ENCODE peak calls at places on chromosomes 6 and 20, in ten cellular contexts. O is cardiac muscle cell; U is fibroblast of lung; B is GM23338; T is lower lobe of right lung; X is WERI-Rb-1; R is pancreas; D is K562; J is CD8-positive, alpha-beta T cell; W is colonic mucosa. I is an unnamed sample.
A peak's percentile ranks its signal among the peaks of the same experiment; 100 is the strongest.

GRCh38 chr6:20490591-20490990 is 43.7 kb upstream of the CDKAL1 start:
- DNase-seq in O (no peak), U (no peak), B (no peak), T (no peak), X (no peak), R (no peak), D (no peak), J (no peak), W (no peak), I (no peak)

GRCh38 chr6:113031591-113031990 is 684.5 kb downstream of the RFPL4B start:
- DNase-seq in O (no peak), U (peak; percentile 21), B (no peak), T (no peak), X (no peak), R (no peak), D (no peak), J (no peak), W (no peak), I (no peak)

GRCh38 chr6:31479151-31479932 is 18.6 kb upstream of the MICB start:
- DNase-seq in O (no peak), U (no peak), B (no peak), T (no peak), X (peak; percentile 80), R (no peak), D (no peak), J (no peak), W (no peak), I (no peak)

GRCh38 chr6:167449099-167449861 is 124.4 kb downstream of the TTLL2 start:
- DNase-seq in O (no peak), U (no peak), B (no peak), T (no peak), X (no peak), R (no peak), D (no peak), J (no peak), W (no peak), I (no peak)

GRCh38 chr20:62900692-62901584 is 25.4 kb downstream of the DIDO1 start:
- DNase-seq in O (no peak), U (peak; percentile 23), B (peak; percentile 73), T (no peak), X (peak; percentile 37), R (no peak), D (no peak), J (no peak), W (peak; percentile 62), I (no peak)

GRCh38 chr6:84284428-84285033 is 57.1 kb upstream of the CEP162 start:
- DNase-seq in O (peak; percentile 50), U (no peak), B (peak; percentile 63), T (no peak), X (no peak), R (no peak), D (peak; percentile 34), J (no peak), W (no peak), I (no peak)

GRCh38 chr20:20038586-20038985 is 13.7 kb downstream of the CRNKL1 start:
- DNase-seq in O (no peak), U (no peak), B (no peak), T (no peak), X (no peak), R (no peak), D (no peak), J (no peak), W (no peak), I (no peak)

GRCh38 chr20:19620471-19620870 is 137.6 kb upstream of the RIN2 start:
- DNase-seq in O (no peak), U (no peak), B (peak; percentile 73), T (no peak), X (no peak), R (no peak), D (no peak), J (no peak), W (no peak), I (no peak)

GRCh38 chr6:55290736-55291135 is 36.5 kb upstream of the GFRAL start:
- DNase-seq in O (no peak), U (no peak), B (no peak), T (no peak), X (no peak), R (no peak), D (no peak), J (no peak), W (no peak), I (no peak)

GRCh38 chr20:57891067-57891466 is 181.3 kb upstream of the PMEPA1 start:
- DNase-seq in O (no peak), U (no peak), B (no peak), T (no peak), X (no peak), R (no peak), D (no peak), J (no peak), W (no peak), I (no peak)

GRCh38 chr20:10171864-10172751 is 46.5 kb upstream of the SNAP25 start:
- DNase-seq in O (peak; percentile 42), U (peak; percentile 64), B (peak; percentile 71), T (peak; percentile 55), X (peak; percentile 69), R (peak; percentile 34), D (no peak), J (peak; percentile 1), W (peak; percentile 36), I (peak; percentile 1)

DNA sequence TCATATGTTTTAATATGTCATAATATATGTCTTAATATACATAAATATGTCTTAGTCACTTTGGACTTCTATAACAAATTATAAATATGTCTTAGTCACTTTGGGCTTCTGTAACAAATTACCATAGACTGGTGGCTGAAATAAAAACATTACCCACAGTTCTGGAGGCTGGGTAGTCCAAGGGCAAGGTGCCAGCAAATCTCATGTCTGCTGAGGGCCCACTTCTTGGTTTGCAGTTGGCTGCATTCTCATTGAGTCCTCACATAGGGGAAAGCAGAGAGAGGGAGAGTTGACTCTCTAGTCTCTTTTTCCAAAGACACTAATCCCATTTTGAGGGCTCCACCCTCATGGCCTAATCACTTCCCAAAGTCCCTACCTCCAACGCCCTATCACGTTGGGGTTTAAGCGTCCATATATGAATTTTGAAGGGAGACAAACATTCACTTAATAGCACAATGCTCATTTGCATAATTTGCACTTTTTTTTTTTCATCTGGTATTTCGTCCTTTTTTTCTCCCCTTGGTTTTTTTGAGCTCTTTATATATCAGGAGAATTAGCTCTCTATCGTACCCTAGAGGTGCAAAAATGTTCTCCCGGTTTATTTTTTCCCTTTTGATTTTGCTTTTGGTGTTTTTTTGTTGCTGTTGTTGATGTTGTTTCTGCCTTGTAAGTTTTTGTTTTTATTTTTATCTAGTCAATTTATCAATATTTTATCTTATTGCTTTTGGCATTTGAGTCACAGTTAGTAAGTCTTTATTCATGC is 266.4 kb downstream of the PLCB1 start:
- DNase-seq in O (no peak), U (no peak), B (peak; percentile 35), T (no peak), X (no peak), R (no peak), D (no peak), J (no peak), W (no peak), I (no peak)
- TF ChIP-seq CTCF in O (peak; percentile 5), U (no peak), B (peak; percentile 64), T (no peak), X (no peak), R (no peak), D (no peak), J (no peak), W (no peak), I (no peak)

GRCh38 chr6:41100871-41101287 is 28.1 kb downstream of the NFYA start:
- DNase-seq in O (peak; percentile 14), U (no peak), B (peak; percentile 98), T (peak; percentile 41), X (no peak), R (no peak), D (no peak), J (no peak), W (no peak), I (no peak)
- H3K36me3 ChIP-seq in O (peaks cover 24% of the 10 kb centered on the region), U (peaks cover 10% of the 10 kb centered on the region), B (peaks cover 37% of the 10 kb centered on the region), T (peaks cover 56% of the 10 kb centered on the region), X (peaks cover 54% of the 10 kb centered on the region), R (peaks cover 35% of the 10 kb centered on the region), D (peaks cover 46% of the 10 kb centered on the region), J (peaks cover 33% of the 10 kb centered on the region), W (peaks cover 18% of the 10 kb centered on the region), I (peaks cover 6% of the 10 kb centered on the region)

DNA sequence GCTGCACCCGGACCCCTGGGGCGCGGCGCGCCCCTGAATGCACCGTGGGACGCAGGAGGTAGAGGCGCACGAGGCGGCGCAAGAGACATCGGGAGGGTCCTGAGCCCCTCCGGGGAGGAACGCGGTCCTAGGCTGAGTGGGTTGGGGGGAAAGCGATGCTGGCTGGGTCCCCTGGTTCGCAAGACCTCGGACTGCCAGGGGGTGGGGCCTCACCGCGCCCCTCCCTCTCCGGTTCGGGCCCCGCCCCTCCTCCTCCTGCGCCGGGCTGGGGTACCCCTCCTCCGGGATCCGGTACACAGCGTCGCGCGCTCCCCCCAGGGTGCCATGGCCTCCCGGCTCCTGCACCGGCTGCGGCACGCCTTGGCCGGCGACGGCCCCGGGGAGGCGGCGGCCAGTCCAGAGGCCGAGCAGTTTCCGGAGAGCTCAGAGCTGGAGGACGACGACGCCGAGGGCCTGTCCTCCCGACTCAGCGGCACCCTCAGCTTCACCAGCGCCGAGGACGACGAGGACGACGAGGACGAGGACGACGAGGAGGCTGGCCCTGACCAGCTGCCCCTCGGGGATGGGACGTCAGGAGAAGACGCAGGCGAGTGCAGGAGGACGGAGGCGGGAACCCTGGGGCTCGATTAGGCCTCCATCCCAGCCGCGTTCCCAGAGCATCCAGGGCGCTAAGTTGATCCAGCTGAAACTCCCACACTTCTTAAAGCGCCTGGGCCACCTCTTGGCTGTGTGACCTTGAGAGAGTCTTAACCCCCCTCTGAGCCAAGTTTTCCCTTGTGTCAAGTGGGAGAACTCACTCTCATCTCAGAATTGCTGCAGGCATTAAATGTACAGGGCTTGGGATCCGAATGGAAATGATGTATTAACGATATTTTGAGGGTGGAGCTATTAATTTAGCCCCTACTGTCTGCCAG is 541 bp downstream of the SNX21 start:
- DNase-seq in O (peak; percentile 75), U (peak; percentile 67), B (peak; percentile 84), T (peak; percentile 76), X (peak; percentile 80), R (peak; percentile 54), D (peak; percentile 84), J (peak; percentile 19), W (peak; percentile 75), I (peak; percentile 60)
- H3K4me3 ChIP-seq in O (peak overlapping the region; percentile 66), U (peak overlapping the region; percentile 84), B (peak overlapping the region; percentile 82), T (peak overlapping the region; percentile 84), X (peak overlapping the region; percentile 67), R (peak overlapping the region; percentile 84), D (peak overlapping the region; percentile 43), J (peak overlapping the region; percentile 73), W (peak overlapping the region; percentile 58), I (peak overlapping the region; percentile 71)

GRCh38 chr20:34479627-34480026 is 36.6 kb upstream of the DYNLRB1 start:
- DNase-seq in O (no peak), U (no peak), B (no peak), T (no peak), X (no peak), R (no peak), D (no peak), J (no peak), W (no peak), I (no peak)
- TF ChIP-seq CTCF in O (no peak), U (no peak), B (no peak), T (no peak), X (no peak), R (no peak), D (no peak), J (no peak), W (no peak), I (no peak)

GRCh38 chr6:89657445-89658158 is 19.1 kb upstream of the LYRM2 start:
- DNase-seq in O (no peak), U (no peak), B (no peak), T (no peak), X (no peak), R (no peak), D (no peak), J (no peak), W (no peak), I (no peak)
- H3K36me3 ChIP-seq in O (peaks cover 68% of the 10 kb centered on the region), U (peaks cover 4% of the 10 kb centered on the region), B (peaks cover 98% of the 10 kb centered on the region), T (peaks cover 100% of the 10 kb centered on the region), X (peaks cover 66% of the 10 kb centered on the region), R (peaks cover 23% of the 10 kb centered on the region), D (peaks cover 92% of the 10 kb centered on the region), J (peaks cover 60% of the 10 kb centered on the region), W (peaks cover 16% of the 10 kb centered on the region), I (peaks cover 27% of the 10 kb centered on the region)

I was measured in GM06990.